ENCODE peak calls at places on chromosomes 3 and 15, in four cellular contexts. One of them, this sample, is unnamed.

GRCh38 chr3:88000853-88001252 is 58.0 kb downstream of the CGGBP1 start:
- DNase-seq in GM12878: no peak
- DNase-seq in HepG2: no peak
- DNase-seq in H1: peak; percentile 57
- DNase-seq in this sample: no peak

GRCh38 chr3:99499235-99499798 is 139.1 kb upstream of the COL8A1 start:
- DNase-seq in GM12878: peak; percentile 16
- DNase-seq in HepG2: peak; percentile 6
- DNase-seq in H1: no peak
- DNase-seq in this sample: peak; percentile 47

GRCh38 chr3:139123377-139124095 is 78.8 kb upstream of the PRR23C start:
- DNase-seq in GM12878: no peak
- DNase-seq in HepG2: no peak
- DNase-seq in H1: peak; percentile 35
- DNase-seq in this sample: no peak

GRCh38 chr3:150331978-150332568 is 76.0 kb upstream of the TSC22D2 start:
- DNase-seq in GM12878: no peak
- DNase-seq in HepG2: no peak
- DNase-seq in H1: no peak
- DNase-seq in this sample: no peak

GRCh38 chr3:195868336-195868865 is 40.0 kb downstream of the TNK2 start:
- DNase-seq in GM12878: no peak
- DNase-seq in HepG2: no peak
- DNase-seq in H1: no peak
- DNase-seq in this sample: no peak

GRCh38 chr3:36380171-36381031 is at the start of gene STAC:
- DNase-seq in GM12878: no peak
- DNase-seq in HepG2: no peak
- DNase-seq in H1: peak; percentile 80
- DNase-seq in this sample: peak; percentile 34

GRCh38 chr15:74850398-74850797 is 7.4 kb upstream of the ULK3 start:
- DNase-seq in GM12878: no peak
- DNase-seq in HepG2: no peak
- DNase-seq in H1: no peak
- DNase-seq in this sample: no peak

GRCh38 chr3:132587401-132587800 is 9.7 kb upstream of the ACKR4 start:
- DNase-seq in GM12878: no peak
- DNase-seq in HepG2: no peak
- DNase-seq in H1: no peak
- DNase-seq in this sample: no peak

GRCh38 chr3:27943106-27943505 is 221.0 kb upstream of the EOMES start:
- DNase-seq in GM12878: no peak
- DNase-seq in HepG2: peak; percentile 16
- DNase-seq in H1: peak; percentile 55
- DNase-seq in this sample: peak; percentile 40

GRCh38 chr3:50588759-50589433 is 19.6 kb downstream of the HEMK1 start:
- DNase-seq in GM12878: no peak
- DNase-seq in HepG2: peak; percentile 96
- DNase-seq in H1: no peak
- DNase-seq in this sample: no peak

GRCh38 chr3:61926913-61927312 is 365.5 kb downstream of the PTPRG start:
- DNase-seq in GM12878: no peak
- DNase-seq in HepG2: no peak
- DNase-seq in H1: no peak
- DNase-seq in this sample: no peak

GRCh38 chr3:30083315-30083714 is 523.1 kb upstream of the TGFBR2 start:
- DNase-seq in GM12878: no peak
- DNase-seq in HepG2: no peak
- DNase-seq in H1: no peak
- DNase-seq in this sample: no peak

GRCh38 chr3:98460220-98460619 is 2.8 kb upstream of the OR5K1 start:
- DNase-seq in GM12878: no peak
- DNase-seq in HepG2: no peak
- DNase-seq in H1: no peak
- DNase-seq in this sample: no peak

GRCh38 chr15:93210995-93211394 is 122.0 kb upstream of the RGMA start:
- DNase-seq in GM12878: no peak
- DNase-seq in HepG2: no peak
- DNase-seq in H1: peak; percentile 34
- DNase-seq in this sample: no peak

GRCh38 chr3:61493339-61493738 is 68.0 kb upstream of the PTPRG start:
- DNase-seq in GM12878: no peak
- DNase-seq in HepG2: no peak
- DNase-seq in H1: no peak
- DNase-seq in this sample: no peak

GRCh38 chr3:196057663-196058356 is 24.1 kb downstream of the TFRC start:
- DNase-seq in GM12878: no peak
- DNase-seq in HepG2: no peak
- DNase-seq in H1: no peak
- DNase-seq in this sample: no peak

GRCh38 chr3:38725726-38726410 is 76.4 kb upstream of the SCN5A start:
- DNase-seq in GM12878: no peak
- DNase-seq in HepG2: no peak
- DNase-seq in H1: no peak
- DNase-seq in this sample: no peak

GRCh38 chr15:98121957-98122356 is 161.5 kb downstream of the ARRDC4 start:
- DNase-seq in GM12878: no peak
- DNase-seq in HepG2: no peak
- DNase-seq in H1: no peak
- DNase-seq in this sample: no peak

GRCh38 chr15:97995881-97996603 is 35.5 kb downstream of the ARRDC4 start:
- DNase-seq in GM12878: no peak
- DNase-seq in HepG2: no peak
- DNase-seq in H1: peak; percentile 49
- DNase-seq in this sample: peak; percentile 52

GRCh38 chr3:177333535-177334495 is 136.5 kb upstream of the TBL1XR1 start:
- DNase-seq in GM12878: no peak
- DNase-seq in HepG2: no peak
- DNase-seq in H1: no peak
- DNase-seq in this sample: no peak

GRCh38 chr3:42683875-42684593 is 1.3 kb upstream of the KLHL40 start:
- DNase-seq in GM12878: no peak
- DNase-seq in HepG2: peak; percentile 71
- DNase-seq in H1: no peak
- DNase-seq in this sample: peak; percentile 61

GRCh38 chr15:58407366-58407765 is 24.4 kb upstream of the LIPC start:
- DNase-seq in GM12878: no peak
- DNase-seq in HepG2: no peak
- DNase-seq in H1: no peak
- DNase-seq in this sample: no peak

GRCh38 chr15:73802336-73803105 is 49.4 kb upstream of the INSYN1 start:
- DNase-seq in GM12878: no peak
- DNase-seq in HepG2: no peak
- DNase-seq in H1: no peak
- DNase-seq in this sample: no peak

GRCh38 chr15:40511093-40511471 is 40.3 kb downstream of the CHST14 start:
- DNase-seq in GM12878: no peak
- DNase-seq in HepG2: no peak
- DNase-seq in H1: no peak
- DNase-seq in this sample: no peak

GRCh38 chr3:177402533-177402932 is 205.3 kb upstream of the TBL1XR1 start:
- DNase-seq in GM12878: no peak
- DNase-seq in HepG2: no peak
- DNase-seq in H1: no peak
- DNase-seq in this sample: no peak

GRCh38 chr15:81312790-81313543 is 11.0 kb downstream of the STARD5 start:
- DNase-seq in GM12878: no peak
- DNase-seq in HepG2: no peak
- DNase-seq in H1: no peak
- DNase-seq in this sample: no peak

GRCh38 chr3:14424711-14425573 is 22.5 kb downstream of the SLC6A6 start:
- DNase-seq in GM12878: no peak
- DNase-seq in HepG2: no peak
- DNase-seq in H1: no peak
- DNase-seq in this sample: no peak

GRCh38 chr15:66004618-66005262 is 135.4 kb downstream of the RAB11A start:
- DNase-seq in GM12878: no peak
- DNase-seq in HepG2: peak; percentile 12
- DNase-seq in H1: no peak
- DNase-seq in this sample: peak; percentile 68

GRCh38 chr15:51758645-51759044 is 7.2 kb downstream of the TMOD2 start:
- DNase-seq in GM12878: no peak
- DNase-seq in HepG2: no peak
- DNase-seq in H1: no peak
- DNase-seq in this sample: no peak
- TF ChIP-seq SP1 in GM12878: no peak
- TF ChIP-seq SP1 in HepG2: no peak
- TF ChIP-seq SP1 in H1: no peak
- TF ChIP-seq SP1 in this sample: no peak

DNA sequence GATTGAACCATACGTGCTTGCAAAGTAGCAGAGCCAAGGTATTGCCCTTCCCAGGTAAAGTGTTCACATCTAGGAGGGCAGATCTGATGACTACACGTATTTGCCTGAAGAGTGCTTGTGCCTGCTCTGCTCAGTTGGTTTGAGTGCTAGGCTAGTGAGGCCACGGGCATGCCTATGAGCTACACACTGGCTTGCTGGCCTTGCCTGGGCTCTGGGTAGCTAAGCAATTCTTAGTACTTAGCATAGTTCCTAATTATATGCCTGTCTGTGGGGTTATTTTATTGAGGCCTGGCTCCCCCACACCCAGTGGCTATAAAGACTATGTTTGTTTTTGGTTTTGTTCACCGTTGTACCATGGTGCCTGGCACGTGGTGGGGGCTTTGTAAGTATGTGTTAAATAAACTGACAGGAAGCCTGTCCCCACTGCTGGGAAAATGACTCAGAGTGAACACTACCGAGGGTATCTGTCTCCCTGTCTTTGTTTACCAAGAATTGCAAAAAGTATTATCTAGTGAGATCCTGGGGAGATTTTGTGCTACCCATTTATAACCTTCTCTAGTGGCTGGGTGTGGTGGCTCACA is 72.1 kb upstream of the ETV5 start:
- DNase-seq in GM12878: no peak
- DNase-seq in HepG2: no peak
- DNase-seq in H1: no peak
- DNase-seq in this sample: no peak
- TF ChIP-seq SUZ12 in GM12878: no peak
- TF ChIP-seq SUZ12 in HepG2: no peak
- TF ChIP-seq SUZ12 in H1: no peak
- TF ChIP-seq SUZ12 in this sample: no peak

DNA sequence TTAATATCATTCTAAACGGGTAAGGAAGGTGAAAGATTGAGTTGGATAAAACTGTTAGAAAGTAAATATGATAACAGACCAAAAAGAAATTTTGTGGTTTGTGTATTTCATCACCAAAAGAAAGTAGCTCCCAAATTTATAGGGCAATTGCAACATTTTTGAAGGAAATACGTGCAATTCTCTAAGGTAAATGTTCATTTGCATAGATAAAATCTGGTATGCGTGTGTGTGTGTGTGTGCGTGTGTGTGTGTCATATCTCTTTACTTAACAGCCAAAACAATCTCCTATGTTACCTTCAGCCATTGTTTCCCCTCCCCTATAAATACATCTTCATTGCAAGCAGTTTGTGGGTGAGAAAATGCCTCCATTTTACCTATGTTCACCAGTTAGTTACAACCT is 208.4 kb downstream of the TNIK start:
- DNase-seq in GM12878: no peak
- DNase-seq in HepG2: no peak
- DNase-seq in H1: no peak
- DNase-seq in this sample: no peak
- TF ChIP-seq SP1 in GM12878: no peak
- TF ChIP-seq SP1 in HepG2: no peak
- TF ChIP-seq SP1 in H1: no peak
- TF ChIP-seq SP1 in this sample: no peak

GRCh38 chr15:78810003-78810376 is 1.3 kb downstream of the ADAMTS7 start:
- DNase-seq in GM12878: no peak
- DNase-seq in HepG2: no peak
- DNase-seq in H1: no peak
- DNase-seq in this sample: no peak
- TF ChIP-seq SUZ12 in GM12878: no peak
- TF ChIP-seq SUZ12 in HepG2: no peak
- TF ChIP-seq SUZ12 in H1: no peak
- TF ChIP-seq SUZ12 in this sample: no peak

This sample was measured in HEK293T.